ENCODE peak calls at places on chromosome 14, in six cellular contexts. One of them, this sample, is unnamed.

GRCh38 chr14:100428727-100429126 is 105.6 kb downstream of the SLC25A47 start:
- DNase-seq in germinal center: no peak
- DNase-seq in left cardiac atrium: no peak
- DNase-seq in non-pigmented ciliary epithelial cell: no peak
- DNase-seq in activated T-cell treated with anti-CD3 and anti-CD28 coated beads, Interleukin-2, amount 50 U/mL, for 72 hours: peak
- DNase-seq in stimulated activated CD4-positive, alpha-beta T cell treated with anti-CD3 and anti-CD28 coated beads, Interleukin-1b, Interleukin-23, amount 100 ng/mL, for 24 hours: no peak
- DNase-seq in this sample: no peak

GRCh38 chr14:101215266-101215665 is 311.7 kb upstream of the RTL1 start:
- DNase-seq in germinal center: no peak
- DNase-seq in left cardiac atrium: no peak
- DNase-seq in non-pigmented ciliary epithelial cell: no peak
- DNase-seq in activated T-cell treated with anti-CD3 and anti-CD28 coated beads, Interleukin-2, amount 50 U/mL, for 72 hours: no peak
- DNase-seq in stimulated activated CD4-positive, alpha-beta T cell treated with anti-CD3 and anti-CD28 coated beads, Interleukin-1b, Interleukin-23, amount 100 ng/mL, for 24 hours: no peak
- DNase-seq in this sample: no peak

GRCh38 chr14:95696741-95697140 is 10.5 kb downstream of the TCL1B start:
- DNase-seq in germinal center: no peak
- DNase-seq in left cardiac atrium: no peak
- DNase-seq in non-pigmented ciliary epithelial cell: no peak
- DNase-seq in activated T-cell treated with anti-CD3 and anti-CD28 coated beads, Interleukin-2, amount 50 U/mL, for 72 hours: no peak
- DNase-seq in stimulated activated CD4-positive, alpha-beta T cell treated with anti-CD3 and anti-CD28 coated beads, Interleukin-1b, Interleukin-23, amount 100 ng/mL, for 24 hours: no peak
- DNase-seq in this sample: no peak

GRCh38 chr14:54737132-54737711 is 165.4 kb downstream of the GCH1 start:
- DNase-seq in germinal center: no peak
- DNase-seq in left cardiac atrium: no peak
- DNase-seq in non-pigmented ciliary epithelial cell: no peak
- DNase-seq in activated T-cell treated with anti-CD3 and anti-CD28 coated beads, Interleukin-2, amount 50 U/mL, for 72 hours: no peak
- DNase-seq in stimulated activated CD4-positive, alpha-beta T cell treated with anti-CD3 and anti-CD28 coated beads, Interleukin-1b, Interleukin-23, amount 100 ng/mL, for 24 hours: no peak
- DNase-seq in this sample: no peak

GRCh38 chr14:50855558-50855957 is 16.3 kb upstream of the ABHD12B start:
- DNase-seq in germinal center: no peak
- DNase-seq in left cardiac atrium: no peak
- DNase-seq in non-pigmented ciliary epithelial cell: no peak
- DNase-seq in activated T-cell treated with anti-CD3 and anti-CD28 coated beads, Interleukin-2, amount 50 U/mL, for 72 hours: no peak
- DNase-seq in stimulated activated CD4-positive, alpha-beta T cell treated with anti-CD3 and anti-CD28 coated beads, Interleukin-1b, Interleukin-23, amount 100 ng/mL, for 24 hours: no peak
- DNase-seq in this sample: no peak

GRCh38 chr14:67515386-67516079 is 17.6 kb upstream of the PLEKHH1 start:
- DNase-seq in germinal center: peak
- DNase-seq in left cardiac atrium: peak
- DNase-seq in non-pigmented ciliary epithelial cell: no peak
- DNase-seq in activated T-cell treated with anti-CD3 and anti-CD28 coated beads, Interleukin-2, amount 50 U/mL, for 72 hours: peak
- DNase-seq in stimulated activated CD4-positive, alpha-beta T cell treated with anti-CD3 and anti-CD28 coated beads, Interleukin-1b, Interleukin-23, amount 100 ng/mL, for 24 hours: no peak
- DNase-seq in this sample: no peak

GRCh38 chr14:71693373-71693772 is 238.9 kb upstream of the RGS6 start:
- DNase-seq in germinal center: no peak
- DNase-seq in left cardiac atrium: no peak
- DNase-seq in non-pigmented ciliary epithelial cell: peak
- DNase-seq in activated T-cell treated with anti-CD3 and anti-CD28 coated beads, Interleukin-2, amount 50 U/mL, for 72 hours: no peak
- DNase-seq in stimulated activated CD4-positive, alpha-beta T cell treated with anti-CD3 and anti-CD28 coated beads, Interleukin-1b, Interleukin-23, amount 100 ng/mL, for 24 hours: no peak
- DNase-seq in this sample: no peak

GRCh38 chr14:27739657-27740156 is 1026.9 kb upstream of the FOXG1 start:
- DNase-seq in germinal center: no peak
- DNase-seq in left cardiac atrium: no peak
- DNase-seq in non-pigmented ciliary epithelial cell: no peak
- DNase-seq in activated T-cell treated with anti-CD3 and anti-CD28 coated beads, Interleukin-2, amount 50 U/mL, for 72 hours: no peak
- DNase-seq in stimulated activated CD4-positive, alpha-beta T cell treated with anti-CD3 and anti-CD28 coated beads, Interleukin-1b, Interleukin-23, amount 100 ng/mL, for 24 hours: no peak
- DNase-seq in this sample: no peak

GRCh38 chr14:104235686-104236085 is 97.3 kb downstream of the KIF26A start:
- DNase-seq in germinal center: no peak
- DNase-seq in left cardiac atrium: no peak
- DNase-seq in non-pigmented ciliary epithelial cell: no peak
- DNase-seq in activated T-cell treated with anti-CD3 and anti-CD28 coated beads, Interleukin-2, amount 50 U/mL, for 72 hours: no peak
- DNase-seq in stimulated activated CD4-positive, alpha-beta T cell treated with anti-CD3 and anti-CD28 coated beads, Interleukin-1b, Interleukin-23, amount 100 ng/mL, for 24 hours: no peak
- DNase-seq in this sample: no peak

GRCh38 chr14:99326041-99326710 is 54.2 kb upstream of the BCL11B start:
- DNase-seq in germinal center: no peak
- DNase-seq in left cardiac atrium: no peak
- DNase-seq in non-pigmented ciliary epithelial cell: no peak
- DNase-seq in activated T-cell treated with anti-CD3 and anti-CD28 coated beads, Interleukin-2, amount 50 U/mL, for 72 hours: no peak
- DNase-seq in stimulated activated CD4-positive, alpha-beta T cell treated with anti-CD3 and anti-CD28 coated beads, Interleukin-1b, Interleukin-23, amount 100 ng/mL, for 24 hours: no peak
- DNase-seq in this sample: no peak

GRCh38 chr14:92252291-92252690 is 70.7 kb upstream of the SLC24A4 start:
- DNase-seq in germinal center: no peak
- DNase-seq in left cardiac atrium: no peak
- DNase-seq in non-pigmented ciliary epithelial cell: no peak
- DNase-seq in activated T-cell treated with anti-CD3 and anti-CD28 coated beads, Interleukin-2, amount 50 U/mL, for 72 hours: no peak
- DNase-seq in stimulated activated CD4-positive, alpha-beta T cell treated with anti-CD3 and anti-CD28 coated beads, Interleukin-1b, Interleukin-23, amount 100 ng/mL, for 24 hours: no peak
- DNase-seq in this sample: no peak

GRCh38 chr14:90607141-90607540 is 209.1 kb downstream of the TTC7B start:
- DNase-seq in germinal center: no peak
- DNase-seq in left cardiac atrium: peak
- DNase-seq in non-pigmented ciliary epithelial cell: no peak
- DNase-seq in activated T-cell treated with anti-CD3 and anti-CD28 coated beads, Interleukin-2, amount 50 U/mL, for 72 hours: no peak
- DNase-seq in stimulated activated CD4-positive, alpha-beta T cell treated with anti-CD3 and anti-CD28 coated beads, Interleukin-1b, Interleukin-23, amount 100 ng/mL, for 24 hours: no peak
- DNase-seq in this sample: no peak

GRCh38 chr14:72726444-72726843 is 167.5 kb downstream of the DPF3 start:
- DNase-seq in germinal center: no peak
- DNase-seq in left cardiac atrium: no peak
- DNase-seq in non-pigmented ciliary epithelial cell: no peak
- DNase-seq in activated T-cell treated with anti-CD3 and anti-CD28 coated beads, Interleukin-2, amount 50 U/mL, for 72 hours: no peak
- DNase-seq in stimulated activated CD4-positive, alpha-beta T cell treated with anti-CD3 and anti-CD28 coated beads, Interleukin-1b, Interleukin-23, amount 100 ng/mL, for 24 hours: no peak
- DNase-seq in this sample: no peak